ENCODE peak calls at places on chromosomes 16 and 17, in six cellular contexts. I is HCT116, F is testis, N is ovary, T is right lobe of liver, Q is IMR-90. A is an unnamed sample.

GRCh38 chr17:64202683-64203430 is 60.2 kb downstream of the TEX2 start:
- DNase-seq in N (no peak), F (no peak), I (no peak), T (peak; percentile 66), Q (peak; percentile 82), A (no peak)

GRCh38 chr16:58727028-58727781 is 6.9 kb downstream of the GOT2 start:
- DNase-seq in N (no peak), F (peak; percentile 68), Q (no peak), T (peak; percentile 67), I (no peak), A (no peak)

GRCh38 chr17:75679706-75680201 is 12.6 kb downstream of the SAP30BP start:
- DNase-seq in Q (no peak), T (no peak), F (no peak), I (no peak), N (no peak), A (peak; percentile 59)

GRCh38 chr16:84618428-84619102 is 687 bp upstream of the COTL1 start:
- DNase-seq in F (no peak), Q (peak; percentile 98), I (peak; percentile 99), N (peak; percentile 59), T (peak; percentile 43), A (peak; percentile 67)

GRCh38 chr16:80285089-80285488 is 255.7 kb upstream of the DYNLRB2 start:
- DNase-seq in I (no peak), T (no peak), F (no peak), Q (peak; percentile 89), N (no peak), A (no peak)

GRCh38 chr17:63525190-63525946 is 2.2 kb downstream of the KCNH6 start:
- DNase-seq in N (no peak), Q (no peak), T (no peak), F (no peak), I (no peak), A (no peak)

GRCh38 chr17:37732313-37732712 is 12.5 kb downstream of the HNF1B start:
- DNase-seq in T (no peak), I (no peak), N (no peak), Q (no peak), F (no peak), A (no peak)

GRCh38 chr17:3602499-3602898 is 6.7 kb downstream of the TRPV1 start:
- DNase-seq in T (peak; percentile 39), I (peak; percentile 43), F (peak; percentile 40), Q (peak; percentile 6), N (no peak), A (no peak)

GRCh38 chr16:85145734-85146531 is 33.7 kb upstream of the CIBAR2 start:
- DNase-seq in N (no peak), Q (no peak), T (no peak), I (no peak), F (no peak), A (no peak)

GRCh38 chr17:19724501-19725420 is 8.4 kb upstream of the SLC47A2 start:
- DNase-seq in Q (no peak), I (no peak), T (peak; percentile 83), F (peak; percentile 75), N (peak; percentile 65), A (peak; percentile 42)

GRCh38 chr17:70078994-70079531 is 4.0 kb downstream of the KCNJ16 start:
- DNase-seq in Q (no peak), F (no peak), T (no peak), N (no peak), I (no peak), A (no peak)

GRCh38 chr17:15951368-15952047 is 6.6 kb downstream of the ADORA2B start:
- DNase-seq in Q (no peak), T (no peak), F (no peak), I (no peak), N (no peak), A (no peak)

GRCh38 chr17:8862213-8863056 is 5.0 kb downstream of the PIK3R6 start:
- DNase-seq in T (no peak), Q (no peak), F (no peak), N (no peak), I (no peak), A (no peak)

GRCh38 chr16:19410435-19411153 is 7.1 kb upstream of the TMC5 start:
- DNase-seq in I (no peak), N (no peak), Q (no peak), F (peak; percentile 28), T (no peak), A (no peak)

GRCh38 chr17:14082848-14083247 is 13.5 kb downstream of the COX10 start:
- DNase-seq in F (no peak), Q (no peak), I (no peak), T (no peak), N (no peak), A (no peak)

GRCh38 chr17:81481815-81482505 is 30.6 kb downstream of the ACTG1 start:
- DNase-seq in T (no peak), N (no peak), I (no peak), Q (no peak), F (no peak), A (no peak)

GRCh38 chr16:19678804-19679203 is 39.2 kb downstream of the KNOP1 start:
- DNase-seq in F (no peak), N (no peak), Q (no peak), I (no peak), T (no peak), A (no peak)

GRCh38 chr16:74298104-74298503 is 1.5 kb downstream of the PSMD7 start:
- DNase-seq in F (no peak), T (no peak), N (no peak), I (no peak), Q (no peak), A (no peak)

GRCh38 chr17:2865228-2865627 is 69.0 kb downstream of the RAP1GAP2 start:
- DNase-seq in Q (no peak), N (no peak), I (no peak), F (no peak), T (no peak), A (no peak)

GRCh38 chr16:82629441-82630027 is 2.8 kb downstream of the CDH13 start:
- DNase-seq in F (no peak), I (no peak), N (no peak), Q (peak; percentile 34), T (no peak), A (peak; percentile 45)

GRCh38 chr16:87062569-87063442 is 254.4 kb downstream of the C16orf95 start:
- DNase-seq in T (peak; percentile 56), I (peak; percentile 62), F (peak; percentile 83), Q (peak; percentile 67), N (peak; percentile 73), A (no peak)

GRCh38 chr16:1526608-1527555 is 6.6 kb upstream of the TMEM204 start:
- DNase-seq in F (no peak), Q (no peak), I (no peak), T (no peak), N (no peak), A (no peak)

GRCh38 chr17:66040402-66040801 is 151.5 kb downstream of the CEP112 start:
- DNase-seq in T (no peak), Q (no peak), I (peak; percentile 16), N (no peak), F (no peak), A (no peak)

GRCh38 chr17:58302919-58303551 is 22.3 kb upstream of the MPO start:
- DNase-seq in F (no peak), Q (no peak), N (no peak), I (no peak), T (no peak), A (no peak)

GRCh38 chr16:12584488-12585233 is 219.0 kb downstream of the CPPED1 start:
- DNase-seq in I (no peak), N (no peak), T (no peak), Q (no peak), F (peak; percentile 65), A (peak; percentile 1)

GRCh38 chr16:77683845-77684526 is 38.3 kb upstream of the NUDT7 start:
- DNase-seq in F (no peak), T (no peak), Q (no peak), N (no peak), I (no peak), A (no peak)

GRCh38 chr16:52742608-52743007 is 195.7 kb upstream of the TOX3 start:
- DNase-seq in Q (no peak), T (no peak), F (no peak), N (no peak), I (no peak), A (no peak)

DNA sequence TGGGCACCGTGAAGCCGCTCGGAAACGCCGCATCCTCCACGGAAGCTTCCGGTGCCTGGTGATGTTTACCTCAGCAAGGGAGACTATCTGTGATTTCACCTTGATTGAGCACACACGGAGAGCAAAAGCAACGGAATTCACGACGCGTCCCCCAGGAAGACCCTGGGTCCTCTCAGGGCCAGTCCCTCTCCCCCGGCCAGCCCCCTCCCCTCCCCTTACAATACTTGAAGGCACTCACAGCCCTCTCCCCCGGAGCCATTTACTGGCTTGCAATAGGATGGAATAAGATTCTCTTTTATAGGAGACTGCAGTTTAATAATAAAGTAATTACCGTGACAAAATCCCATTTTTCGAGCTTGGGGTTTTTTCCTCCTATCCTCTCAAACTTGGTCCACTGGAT is 104.7 kb downstream of the ENGASE start:
- DNase-seq in Q (no peak), N (no peak), T (no peak), I (no peak), F (no peak), A (no peak)
- TF ChIP-seq POLR2A in Q (no peak), N (no peak), T (no peak), I (no peak), F (no peak), A (no peak)

GRCh38 chr17:7041607-7042506 is 2.0 kb downstream of the SLC16A11 start:
- DNase-seq in F (no peak), N (peak; percentile 58), Q (no peak), T (no peak), I (no peak), A (no peak)

GRCh38 chr17:7043544-7044268 is at the start of gene SLC16A11:
- DNase-seq in N (peak; percentile 74), Q (peak; percentile 21), F (peak; percentile 54), I (no peak), T (peak; percentile 71), A (peak; percentile 40)

GRCh38 chr17:7042507-7043194 is 1.2 kb downstream of the SLC16A11 start:
- DNase-seq in I (no peak), N (peak; percentile 60), Q (no peak), F (no peak), T (no peak), A (no peak)

GRCh38 chr17:7045492-7046126 is 1.7 kb upstream of the SLC16A11 start:
- DNase-seq in Q (peak; percentile 87), I (peak; percentile 67), F (peak; percentile 69), N (no peak), T (no peak), A (no peak)

DNA sequence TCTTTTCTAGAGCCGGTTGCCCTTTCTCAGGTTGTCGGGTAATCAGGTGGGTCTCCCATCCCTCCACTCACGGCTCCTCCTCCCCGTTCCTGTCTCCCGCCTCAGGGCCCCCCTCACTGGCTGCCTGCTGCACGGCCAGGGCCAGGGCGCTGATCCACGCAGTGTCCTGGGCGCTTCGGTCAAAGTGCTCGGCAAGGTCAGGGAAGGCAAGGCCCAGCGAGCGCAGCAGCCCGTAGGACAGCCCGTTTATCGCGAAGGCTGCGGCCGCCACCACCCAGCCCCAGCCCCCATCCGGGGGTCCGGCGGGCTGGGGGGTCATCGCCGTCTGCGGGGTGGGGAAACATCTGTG is 723 bp downstream of the SLC16A11 start:
- DNase-seq in I (no peak), N (no peak), F (no peak), Q (no peak), T (peak; percentile 77), A (no peak)
- H3K4me1 ChIP-seq in I (peaks cover 29% of the 10 kb centered on the region), N (peaks cover 17% of the 10 kb centered on the region), F (peaks cover 33% of the 10 kb centered on the region), Q (peaks cover 6% of the 10 kb centered on the region), T (peaks cover 70% of the 10 kb centered on the region), A (peaks cover 19% of the 10 kb centered on the region)

GRCh38 chr17:67717624-67718324 is at the start of gene NOL11:
- DNase-seq in N (peak; percentile 99), T (peak; percentile 99), Q (peak; percentile 98), I (peak; percentile 99), F (peak; percentile 99), A (peak; percentile 99)
- TF ChIP-seq POLR2A in N (peak; percentile 69), T (peak; percentile 92), Q (peak; percentile 91), I (peak; percentile 95), F (no peak), A (peak; percentile 77)

GRCh38 chr17:77182773-77183172 is 42.0 kb downstream of the SEC14L1 start:
- DNase-seq in N (no peak), I (no peak), T (no peak), F (no peak), Q (no peak), A (no peak)
- H3K4me1 ChIP-seq in N (peaks cover 13% of the 10 kb centered on the region), I (peaks cover 8% of the 10 kb centered on the region), T (no peaks in the 10 kb centered on the region), F (peaks cover 67% of the 10 kb centered on the region), Q (peaks cover 11% of the 10 kb centered on the region), A (no peaks in the 10 kb centered on the region)

A was measured in uterus.